ENCODE peak calls at places on chromosomes 16 and 17, in five cellular contexts. S is activated CD4-positive, alpha-beta memory T cell treated with anti-CD3 and anti-CD28 coated beads, Interleukin-2, amount 10 ng/mL, durations not matched to agents 7 days and 5 days; J is dorsolateral prefrontal cortex; O is hepatocyte; M is colonic mucosa. I is an unnamed sample.

GRCh38 chr17:17568772-17569195 is 22.7 kb downstream of the PEMT start:
- DNase-seq in S (peak; percentile 71), J (no peak), O (peak; percentile 81), M (peak; percentile 90), I (peak; percentile 56)

GRCh38 chr16:6081320-6081976 is 983.9 kb upstream of the EEF2KMT start:
- DNase-seq in S (peak; percentile 21), J (peak; percentile 62), O (peak; percentile 46), M (peak; percentile 56), I (peak; percentile 20)

GRCh38 chr17:48052956-48053757 is 5.0 kb downstream of the NFE2L1 start:
- DNase-seq in S (no peak), J (peak; percentile 70), O (peak; percentile 84), M (peak; percentile 48), I (peak; percentile 53)

GRCh38 chr17:45580914-45581313 is 90.4 kb upstream of the PLEKHM1 start:
- DNase-seq in S (no peak), J (no peak), O (no peak), M (no peak), I (no peak)

GRCh38 chr16:87278191-87279093 is 38.8 kb downstream of the C16orf95 start:
- DNase-seq in S (peak; percentile 66), J (peak; percentile 75), O (peak; percentile 87), M (peak; percentile 77), I (peak; percentile 42)

GRCh38 chr17:32833526-32833925 is 43.4 kb downstream of the MYO1D start:
- DNase-seq in S (no peak), J (no peak), O (no peak), M (no peak), I (no peak)

GRCh38 chr17:75559958-75560533 is 27.6 kb upstream of the MYO15B start:
- DNase-seq in S (no peak), J (no peak), O (no peak), M (no peak), I (no peak)

GRCh38 chr16:87698241-87698640 is 67.5 kb downstream of the KLHDC4 start:
- DNase-seq in S (peak; percentile 24), J (no peak), O (no peak), M (no peak), I (no peak)

GRCh38 chr17:17570207-17570797 is 21.2 kb downstream of the PEMT start:
- DNase-seq in S (no peak), J (peak; percentile 53), O (peak; percentile 70), M (peak; percentile 54), I (no peak)

GRCh38 chr17:80743181-80743771 is 198.6 kb downstream of the RPTOR start:
- DNase-seq in S (no peak), J (no peak), O (no peak), M (no peak), I (no peak)

GRCh38 chr16:4692460-4693295 is 684 bp upstream of the NUDT16L1 start:
- DNase-seq in S (no peak), J (no peak), O (peak; percentile 25), M (no peak), I (no peak)

I was measured in putamen.